ENCODE peak calls at places on chromosomes 1 and 21, in five cellular contexts. T is pons, K is H54, F is RWPE1, E is NCI-H345. S is an unnamed sample.
A peak's percentile ranks its signal among the peaks of the same experiment; 100 is the strongest.

GRCh38 chr21:16713331-16714114 is 799.3 kb upstream of the CXADR start:
- DNase-seq in T (no peak), F (no peak), E (no peak), K (no peak), S (no peak)

GRCh38 chr1:173297798-173298391 is 90.8 kb upstream of the TNFSF4 start:
- DNase-seq in T (no peak), K (no peak), F (no peak), E (no peak), S (no peak)

GRCh38 chr1:20417581-20417980 is 68.4 kb downstream of the CAMK2N1 start:
- DNase-seq in F (no peak), E (no peak), K (no peak), T (no peak), S (no peak)

GRCh38 chr1:31031330-31032143 is 34.0 kb downstream of the PUM1 start:
- DNase-seq in T (no peak), F (no peak), E (no peak), K (no peak), S (no peak)

GRCh38 chr1:31762726-31763670 is 1.1 kb downstream of the ADGRB2 start:
- DNase-seq in T (peak; percentile 64), E (peak; percentile 87), F (peak; percentile 73), K (peak; percentile 78), S (peak; percentile 74)

GRCh38 chr1:13749543-13750307 is 49.7 kb downstream of the PRDM2 start:
- DNase-seq in E (peak; percentile 54), T (no peak), F (peak; percentile 42), K (peak; percentile 31), S (no peak)

GRCh38 chr1:22212400-22213233 is 69.7 kb upstream of the WNT4 start:
- DNase-seq in E (no peak), T (no peak), K (no peak), F (no peak), S (no peak)

GRCh38 chr1:206568779-206569352 is 43.4 kb downstream of the EIF2D start:
- DNase-seq in T (no peak), E (no peak), F (no peak), K (no peak), S (no peak)

GRCh38 chr1:201408176-201408814 is 9.2 kb upstream of the LAD1 start:
- DNase-seq in F (peak; percentile 87), K (peak; percentile 91), E (peak; percentile 80), T (peak; percentile 34), S (peak; percentile 85)

GRCh38 chr1:53108646-53109580 is 33.5 kb downstream of the SLC1A7 start:
- DNase-seq in T (no peak), K (no peak), E (no peak), F (no peak), S (no peak)

GRCh38 chr21:32135401-32136363 is 143.2 kb downstream of the MIS18A start:
- DNase-seq in T (no peak), F (no peak), K (no peak), E (no peak), S (no peak)

GRCh38 chr1:185317886-185318310 is 855 bp upstream of the IVNS1ABP start:
- DNase-seq in E (peak; percentile 54), K (peak; percentile 17), F (peak; percentile 59), T (peak; percentile 70), S (no peak)

GRCh38 chr1:21317035-21317689 is 26.9 kb upstream of the ECE1 start:
- DNase-seq in T (no peak), K (no peak), E (no peak), F (no peak), S (no peak)

GRCh38 chr1:154714638-154715037 is 106.7 kb upstream of the ADAR start:
- DNase-seq in E (peak; percentile 39), T (peak; percentile 58), K (no peak), F (peak; percentile 33), S (no peak)